ENCODE peak calls at places on chromosomes 13 and 19, in ten cellular contexts. V is upper lobe of left lung, L is brain microvascular endothelial cell, F is PC-3, S is omental fat pad, D is BE2C, J is AG04450, C is RWPE1, B is progenitor cell of endocrine pancreas, N is neural crest cell. O is an unnamed sample.
A peak's percentile ranks its signal among the peaks of the same experiment; 100 is the strongest.

GRCh38 chr13:112131081-112131739 is 64.3 kb downstream of the SOX1 start:
- DNase-seq in V (no peak), L (no peak), F (no peak), S (no peak), D (no peak), J (no peak), C (no peak), B (no peak), N (no peak), O (no peak)

GRCh38 chr13:39144941-39145533 is 106.8 kb downstream of the NHLRC3 start:
- DNase-seq in V (no peak), L (peak; percentile 53), F (peak; percentile 65), S (no peak), D (peak; percentile 33), J (peak; percentile 26), C (peak; percentile 65), B (peak; percentile 13), N (peak; percentile 58), O (no peak)

GRCh38 chr13:94329277-94329676 is 150.2 kb downstream of the DCT start:
- DNase-seq in V (no peak), L (peak; percentile 74), F (no peak), S (no peak), D (no peak), J (no peak), C (no peak), B (no peak), N (no peak), O (no peak)

GRCh38 chr13:34103854-34104253 is 285.9 kb downstream of the RFC3 start:
- DNase-seq in V (no peak), L (no peak), F (no peak), S (no peak), D (no peak), J (no peak), C (no peak), B (no peak), N (no peak), O (no peak)

GRCh38 chr13:113951246-113951999 is 22.5 kb downstream of the C13orf46 start:
- DNase-seq in V (peak; percentile 95), L (peak; percentile 31), F (peak; percentile 85), S (peak; percentile 59), D (peak; percentile 80), J (no peak), C (peak; percentile 82), B (no peak), N (peak; percentile 45), O (no peak)

GRCh38 chr13:41008349-41008980 is 10.7 kb downstream of the ELF1 start:
- DNase-seq in V (no peak), L (peak; percentile 13), F (peak; percentile 78), S (no peak), D (no peak), J (peak; percentile 37), C (peak; percentile 64), B (no peak), N (no peak), O (no peak)

GRCh38 chr13:107678075-107678689 is 537.2 kb downstream of the LIG4 start:
- DNase-seq in V (no peak), L (no peak), F (peak; percentile 43), S (no peak), D (peak; percentile 48), J (peak; percentile 4), C (no peak), B (no peak), N (no peak), O (no peak)

GRCh38 chr19:19043481-19043880 is 10.1 kb downstream of the ARMC6 start:
- DNase-seq in V (no peak), L (no peak), F (no peak), S (no peak), D (no peak), J (no peak), C (no peak), B (no peak), N (no peak), O (no peak)

GRCh38 chr19:37932985-37933953 is 26.3 kb downstream of the SIPA1L3 start:
- DNase-seq in V (no peak), L (no peak), F (peak; percentile 77), S (no peak), D (peak; percentile 53), J (peak; percentile 6), C (peak; percentile 79), B (no peak), N (no peak), O (no peak)

GRCh38 chr19:37933965-37934364 is 27.0 kb downstream of the SIPA1L3 start:
- DNase-seq in V (no peak), L (peak; percentile 45), F (no peak), S (no peak), D (no peak), J (no peak), C (peak; percentile 67), B (no peak), N (no peak), O (no peak)

GRCh38 chr19:37929512-37929911 is 22.5 kb downstream of the SIPA1L3 start:
- DNase-seq in V (no peak), L (no peak), F (no peak), S (no peak), D (no peak), J (no peak), C (no peak), B (no peak), N (no peak), O (no peak)

GRCh38 chr19:37930416-37930815 is 23.4 kb downstream of the SIPA1L3 start:
- DNase-seq in V (no peak), L (peak; percentile 7), F (peak; percentile 44), S (no peak), D (no peak), J (no peak), C (no peak), B (no peak), N (no peak), O (no peak)

DNA sequence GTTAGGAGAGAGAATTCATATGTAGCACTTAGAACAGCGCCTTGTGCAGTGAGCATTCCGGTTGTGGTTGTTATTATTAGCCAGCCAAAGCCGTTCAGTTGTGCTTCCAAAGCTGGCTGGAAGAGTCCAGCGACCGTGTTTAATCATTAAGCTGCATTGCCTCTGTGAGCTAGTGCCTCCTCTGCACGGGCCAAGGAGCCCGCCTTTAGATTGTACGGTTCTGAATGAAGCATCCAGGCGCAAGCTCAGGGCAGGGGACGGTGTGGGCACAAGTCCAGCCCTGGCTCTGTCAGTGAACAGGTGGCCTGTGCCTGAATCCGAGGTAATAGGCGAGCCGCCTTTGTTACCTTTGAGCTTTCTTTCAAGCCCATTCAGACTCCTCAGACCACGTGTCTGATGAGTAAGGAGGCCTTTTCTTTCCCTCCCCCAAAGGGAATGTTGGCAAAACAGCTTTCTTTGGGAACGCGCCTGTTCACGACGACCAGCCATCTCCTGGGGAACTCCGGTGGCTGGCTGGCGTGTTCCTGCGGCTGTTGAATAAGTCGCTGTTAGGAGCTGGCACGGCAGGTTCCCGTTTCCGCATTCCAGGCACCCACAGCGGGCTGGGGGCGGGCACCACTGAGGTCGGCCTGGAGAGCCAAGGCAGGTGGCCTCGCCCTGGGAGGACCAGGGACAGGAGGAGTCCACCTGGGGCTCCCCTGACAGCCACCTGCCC is 25.1 kb downstream of the SIPA1L3 start:
- DNase-seq in V (peak; percentile 91), L (peak; percentile 68), F (peak; percentile 92), S (no peak), D (no peak), J (peak; percentile 38), C (peak; percentile 89), B (peak; percentile 62), N (peak; percentile 14), O (peak; percentile 45)
- TF ChIP-seq CTCF in V (no peak), L (peak; percentile 31), F (no peak), S (no peak), D (no peak), J (peak; percentile 13), C (no peak), B (peak; percentile 35), N (no peak), O (no peak)

GRCh38 chr13:70714993-70715392 is 606.7 kb upstream of the KLHL1 start:
- DNase-seq in V (no peak), L (no peak), F (no peak), S (no peak), D (no peak), J (no peak), C (no peak), B (no peak), N (no peak), O (no peak)
- TF ChIP-seq CTCF in V (no peak), L (peak; percentile 22), F (no peak), S (no peak), D (peak; percentile 39), J (no peak), C (no peak), B (peak; percentile 36), N (peak; percentile 40), O (peak; percentile 31)

GRCh38 chr19:8457209-8457608 is 12.4 kb downstream of the HNRNPM start:
- DNase-seq in V (no peak), L (no peak), F (no peak), S (no peak), D (no peak), J (no peak), C (no peak), B (no peak), N (no peak), O (no peak)

GRCh38 chr19:8454218-8454617 is 9.4 kb downstream of the HNRNPM start:
- DNase-seq in V (no peak), L (no peak), F (no peak), S (no peak), D (no peak), J (no peak), C (no peak), B (no peak), N (no peak), O (no peak)

GRCh38 chr19:8457802-8458201 is 13.0 kb downstream of the HNRNPM start:
- DNase-seq in V (no peak), L (no peak), F (no peak), S (no peak), D (no peak), J (no peak), C (no peak), B (no peak), N (no peak), O (no peak)

GRCh38 chr19:8455018-8455417 is 10.2 kb downstream of the HNRNPM start:
- DNase-seq in V (no peak), L (no peak), F (no peak), S (no peak), D (no peak), J (no peak), C (no peak), B (no peak), N (no peak), O (no peak)

DNA sequence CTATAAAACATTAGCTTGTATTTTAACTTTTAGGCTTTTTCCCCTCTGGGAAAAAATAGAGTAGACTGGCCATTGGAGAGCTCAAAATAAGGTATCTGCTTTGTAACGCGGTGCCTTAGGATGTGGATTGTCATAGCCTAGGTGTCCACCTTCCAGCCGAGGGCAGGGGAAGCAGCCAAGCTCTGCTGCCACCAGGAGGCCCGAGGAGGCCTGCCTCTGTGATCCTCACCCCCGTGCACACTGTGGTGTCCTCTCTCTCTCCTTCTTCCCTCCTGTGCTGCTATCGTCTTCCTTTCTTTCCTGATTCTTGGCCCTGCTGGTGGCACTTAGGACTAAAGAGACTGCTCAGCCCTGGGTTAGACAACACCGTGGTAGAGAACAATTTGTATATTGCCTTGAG is 11.3 kb downstream of the HNRNPM start:
- DNase-seq in V (no peak), L (no peak), F (no peak), S (no peak), D (peak; percentile 44), J (no peak), C (no peak), B (no peak), N (no peak), O (no peak)
- TF ChIP-seq CTCF in V (no peak), L (peak; percentile 52), F (peak; percentile 37), S (no peak), D (peak; percentile 42), J (no peak), C (no peak), B (peak; percentile 30), N (peak; percentile 43), O (no peak)

DNA sequence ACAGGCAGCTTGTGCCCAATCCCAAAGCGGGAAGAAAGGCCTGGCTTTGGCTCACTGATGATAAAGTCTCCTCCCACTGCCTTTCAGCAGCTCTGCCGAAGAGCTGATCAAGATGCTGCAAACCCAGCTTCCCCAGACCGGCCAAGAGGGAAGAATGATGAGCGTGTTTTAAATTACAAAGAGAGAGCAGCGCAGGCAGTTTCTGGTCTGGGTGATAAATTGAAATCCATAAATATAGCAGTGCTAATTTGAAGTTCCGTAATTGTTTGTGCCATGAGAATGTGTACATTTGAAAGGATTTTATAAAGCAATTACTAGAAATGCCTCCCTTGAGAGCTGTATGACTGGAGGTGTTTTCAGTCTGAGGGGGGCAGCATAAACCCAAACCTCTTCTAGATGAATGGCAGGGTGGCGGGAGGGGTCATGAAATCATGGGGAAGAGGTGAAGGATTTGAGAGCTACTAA is 171.8 kb downstream of the STK24 start:
- DNase-seq in V (no peak), L (no peak), F (no peak), S (no peak), D (peak; percentile 50), J (no peak), C (no peak), B (no peak), N (peak; percentile 19), O (no peak)
- TF ChIP-seq CTCF in V (no peak), L (peak; percentile 15), F (peak; percentile 10), S (no peak), D (peak; percentile 14), J (no peak), C (no peak), B (no peak), N (no peak), O (no peak)

O was measured in mesothelial cell of epicardium.